ENCODE peak calls at places on chromosomes 6 and 20, in five cellular contexts. K is aorta, A is tibial nerve, H is HCT116, X is psoas muscle. J is an unnamed sample.
A peak's percentile ranks its signal among the peaks of the same experiment; 100 is the strongest.

GRCh38 chr6:170187669-170188566 is 103.0 kb downstream of the DLL1 start:
- DNase-seq in K (no peak), A (peak; percentile 2), H (no peak), X (no peak), J (no peak)

GRCh38 chr20:1712634-1713625 is 55.4 kb upstream of the SIRPG start:
- DNase-seq in K (no peak), A (no peak), H (no peak), X (no peak), J (no peak)

GRCh38 chr6:166058064-166058739 is 109.4 kb downstream of the TBXT start:
- DNase-seq in K (no peak), A (no peak), H (no peak), X (no peak), J (no peak)

GRCh38 chr6:111724505-111724904 is 118.8 kb upstream of the TRAF3IP2 start:
- DNase-seq in K (no peak), A (no peak), H (no peak), X (no peak), J (no peak)

GRCh38 chr6:17728551-17729222 is 22.0 kb upstream of the NUP153 start:
- DNase-seq in K (no peak), A (no peak), H (no peak), X (no peak), J (no peak)

GRCh38 chr20:45341579-45341938 is 6.7 kb downstream of the SDC4 start:
- DNase-seq in K (no peak), A (no peak), H (no peak), X (no peak), J (no peak)

GRCh38 chr6:20575125-20575524 is 40.9 kb downstream of the CDKAL1 start:
- DNase-seq in K (no peak), A (no peak), H (no peak), X (no peak), J (no peak)

GRCh38 chr20:2299301-2299700 is 3.5 kb downstream of the TGM3 start:
- DNase-seq in K (peak; percentile 70), A (peak; percentile 41), H (no peak), X (peak; percentile 47), J (no peak)

GRCh38 chr20:54680872-54681297 is 205.5 kb downstream of the DOK5 start:
- DNase-seq in K (no peak), A (peak; percentile 44), H (peak; percentile 15), X (no peak), J (peak; percentile 23)

GRCh38 chr6:168875811-168876576 is 377.7 kb downstream of the THBS2 start:
- DNase-seq in K (no peak), A (no peak), H (no peak), X (no peak), J (no peak)

GRCh38 chr6:33367009-33367714 is 24.5 kb upstream of the KIFC1 start:
- DNase-seq in K (no peak), A (no peak), H (no peak), X (no peak), J (no peak)

GRCh38 chr20:37474386-37474785 is 46.7 kb upstream of the NNAT start:
- DNase-seq in K (no peak), A (no peak), H (no peak), X (no peak), J (no peak)

GRCh38 chr6:114282268-114282667 is 60.6 kb downstream of the HS3ST5 start:
- DNase-seq in K (no peak), A (no peak), H (no peak), X (no peak), J (peak; percentile 79)

GRCh38 chr6:129646617-129647016 is 63.4 kb downstream of the ARHGAP18 start:
- DNase-seq in K (no peak), A (no peak), H (no peak), X (no peak), J (no peak)

GRCh38 chr6:56540232-56540631 is 102.5 kb downstream of the DST start:
- DNase-seq in K (no peak), A (no peak), H (no peak), X (no peak), J (no peak)

GRCh38 chr20:32823737-32824588 is 4.2 kb downstream of the MAPRE1 start:
- DNase-seq in K (no peak), A (no peak), H (no peak), X (no peak), J (no peak)
- H3K36me3 ChIP-seq in K (peaks cover 4% of the 10 kb centered on the region), A (no peaks in the 10 kb centered on the region), H (peaks cover 10% of the 10 kb centered on the region), X (peaks cover 2% of the 10 kb centered on the region), J (peaks cover 36% of the 10 kb centered on the region)

GRCh38 chr20:47316776-47317126 is 39.7 kb downstream of the ZMYND8 start:
- DNase-seq in K (no peak), A (no peak), H (no peak), X (no peak), J (no peak)
- H3K4me1 ChIP-seq in K (no peaks in the 10 kb centered on the region), A (peaks cover 75% of the 10 kb centered on the region), H (peaks cover 81% of the 10 kb centered on the region), X (peaks cover 64% of the 10 kb centered on the region), J (peaks cover 58% of the 10 kb centered on the region)

GRCh38 chr6:84360039-84360438 is 132.6 kb upstream of the CEP162 start:
- DNase-seq in K (no peak), A (no peak), H (no peak), X (no peak), J (no peak)

GRCh38 chr6:84358581-84358980 is 131.1 kb upstream of the CEP162 start:
- DNase-seq in K (no peak), A (no peak), H (no peak), X (no peak), J (no peak)

GRCh38 chr6:84362180-84362821 is 134.9 kb upstream of the CEP162 start:
- DNase-seq in K (no peak), A (no peak), H (no peak), X (no peak), J (no peak)

GRCh38 chr6:84357631-84358030 is 130.2 kb upstream of the CEP162 start:
- DNase-seq in K (no peak), A (no peak), H (no peak), X (no peak), J (no peak)

DNA sequence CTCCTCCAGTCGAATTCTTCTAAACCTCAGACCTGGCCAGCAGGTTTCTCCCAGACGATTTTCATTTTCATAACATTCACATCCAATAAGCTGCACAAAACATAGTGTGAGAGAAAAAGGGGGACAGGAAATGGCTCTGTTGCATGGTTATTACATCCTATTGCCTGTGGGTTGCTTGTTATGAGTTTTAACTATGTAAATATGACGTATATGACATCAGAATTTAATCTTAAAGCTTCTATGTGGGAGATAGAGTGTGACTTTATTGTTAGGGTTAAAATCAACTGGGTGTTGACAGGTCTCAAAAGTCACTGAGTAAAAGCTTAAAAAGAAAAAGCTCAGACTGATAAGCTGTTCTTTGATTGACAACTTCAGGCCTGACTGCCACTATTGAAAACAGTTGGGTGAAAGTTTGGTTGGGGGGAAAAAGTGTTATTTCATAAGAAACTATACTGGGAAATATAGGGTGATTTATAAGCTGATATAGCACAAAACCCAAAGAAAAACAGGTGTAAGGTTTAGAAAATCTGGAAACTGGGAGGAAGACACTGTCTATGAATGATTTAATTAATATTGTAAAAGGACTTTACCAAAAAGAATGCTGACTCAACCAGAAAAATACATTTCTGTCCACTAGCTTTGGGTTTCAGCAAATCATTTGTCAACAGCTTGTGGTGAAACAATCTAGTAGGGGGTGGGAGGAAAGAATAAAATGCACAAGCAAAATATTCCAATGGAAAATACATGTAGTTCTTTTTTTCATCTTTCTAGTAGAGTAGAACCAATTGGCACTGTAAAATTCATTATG is 134.1 kb upstream of the CEP162 start:
- DNase-seq in K (no peak), A (no peak), H (no peak), X (no peak), J (no peak)
- H3K4me3 ChIP-seq in K (no peak overlapping the region), A (no peak overlapping the region), H (no peak overlapping the region), X (no peak overlapping the region), J (no peak overlapping the region)

DNA sequence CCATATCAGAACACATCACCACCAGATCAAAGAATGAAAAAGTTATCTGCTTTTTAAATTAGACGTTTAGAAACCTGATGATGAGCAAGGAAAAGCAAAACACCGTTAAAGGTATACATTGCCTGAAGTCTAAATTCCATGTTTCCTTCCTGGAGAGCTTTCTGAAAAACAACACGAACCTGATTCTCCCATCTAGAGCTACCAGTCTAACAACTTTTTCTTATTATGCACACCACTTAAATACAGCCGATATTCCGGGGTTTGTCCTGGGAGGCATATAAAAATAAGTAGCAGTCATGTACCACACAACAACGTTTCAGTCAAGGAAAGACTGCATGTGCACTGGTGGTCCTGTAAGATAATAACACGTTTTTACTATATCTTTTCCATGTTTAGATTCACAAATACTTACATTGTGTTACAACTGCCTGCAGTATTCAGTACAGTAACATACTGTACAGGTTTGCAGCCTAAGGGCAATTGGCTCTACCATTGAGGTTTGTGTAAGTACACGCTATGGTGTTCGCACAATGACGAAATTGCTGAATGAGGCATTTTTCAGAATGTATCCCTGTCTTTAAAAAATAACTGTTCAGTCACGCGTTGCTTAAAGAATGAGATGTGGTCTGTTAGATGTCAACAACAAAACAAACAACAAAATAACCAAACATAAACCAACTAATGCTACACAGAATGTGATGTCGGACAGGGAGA is 19.1 kb upstream of the LYRM2 start:
- DNase-seq in K (no peak), A (no peak), H (no peak), X (no peak), J (no peak)
- H3K36me3 ChIP-seq in K (peaks cover 14% of the 10 kb centered on the region), A (peaks cover 4% of the 10 kb centered on the region), H (peaks cover 62% of the 10 kb centered on the region), X (peaks cover 17% of the 10 kb centered on the region), J (peaks cover 87% of the 10 kb centered on the region)

GRCh38 chr20:7333846-7334245 is 566.4 kb downstream of the BMP2 start:
- DNase-seq in K (no peak), A (no peak), H (no peak), X (no peak), J (no peak)
- H3K4me1 ChIP-seq in K (no peaks in the 10 kb centered on the region), A (no peaks in the 10 kb centered on the region), H (no peaks in the 10 kb centered on the region), X (no peaks in the 10 kb centered on the region), J (no peaks in the 10 kb centered on the region)

GRCh38 chr20:3745686-3746173 is 13.2 kb downstream of the HSPA12B start:
- DNase-seq in K (no peak), A (no peak), H (no peak), X (no peak), J (no peak)
- H3K4me3 ChIP-seq in K (no peak overlapping the region), A (no peak overlapping the region), H (no peak overlapping the region), X (no peak overlapping the region), J (no peak overlapping the region)